ENCODE peak calls at places on chromosome 1, in seven cellular contexts. S is astrocyte, G is ovary, V is IMR-90, B is keratinocyte, Q is fibroblast of lung, E is heart right ventricle. I is an unnamed sample. For H3K4me1 and H3K36me3, the result is how much of the 10 kb centered on the place peaks cover.

GRCh38 chr1:24765308-24765988 is 20.2 kb downstream of the CLIC4 start:
- DNase-seq in S (peak), G (no peak), V (peak), E (no peak), B (no peak), Q (peak), I (no peak)

GRCh38 chr1:235557495-235557894 is 53.2 kb upstream of the B3GALNT2 start:
- DNase-seq in G (no peak), Q (no peak), E (no peak), S (no peak), V (no peak), B (no peak), I (peak)

GRCh38 chr1:14626869-14627607 is 28.6 kb downstream of the KAZN start:
- DNase-seq in V (peak), E (peak), Q (peak), S (no peak), G (no peak), B (no peak), I (peak)

GRCh38 chr1:81937791-81938450 is 137.2 kb downstream of the ADGRL2 start:
- DNase-seq in B (no peak), V (no peak), E (no peak), S (no peak), Q (no peak), G (no peak), I (no peak)

GRCh38 chr1:15178571-15179484 is 25.3 kb downstream of the TMEM51 start:
- DNase-seq in V (peak), Q (peak), B (no peak), E (no peak), S (peak), G (peak), I (no peak)

GRCh38 chr1:153921803-153922075 is 1.0 kb downstream of the GATAD2B start:
- DNase-seq in G (no peak), B (no peak), E (no peak), V (no peak), S (no peak), Q (no peak), I (peak)

GRCh38 chr1:2911391-2912178 is 109.7 kb upstream of the ACTRT2 start:
- DNase-seq in V (no peak), B (no peak), E (no peak), G (no peak), Q (no peak), S (no peak), I (no peak)

GRCh38 chr1:231949277-231950122 is 322.9 kb downstream of the DISC1 start:
- DNase-seq in S (no peak), G (peak), V (no peak), Q (no peak), B (no peak), E (no peak), I (peak)

GRCh38 chr1:153404768-153405167 is 11.6 kb upstream of the S100A7A start:
- DNase-seq in V (no peak), B (no peak), E (peak), Q (no peak), G (no peak), S (no peak), I (peak)

GRCh38 chr1:170153417-170153816 is 7.7 kb downstream of the NTMT2 start:
- DNase-seq in Q (no peak), G (no peak), V (no peak), E (no peak), S (no peak), B (no peak), I (no peak)
- H3K4me1 ChIP-seq in Q (under half), G (under half), V (under half), E (under half), S (under half), B (under half), I (under half)

GRCh38 chr1:28510350-28511223 is 4.7 kb downstream of the RCC1 start:
- DNase-seq in V (peak), B (no peak), E (no peak), G (no peak), S (peak), Q (peak), I (no peak)
- H3K36me3 ChIP-seq in V (half or more), B (under half), E (half or more), G (under half), S (under half), Q (under half), I (under half)

DNA sequence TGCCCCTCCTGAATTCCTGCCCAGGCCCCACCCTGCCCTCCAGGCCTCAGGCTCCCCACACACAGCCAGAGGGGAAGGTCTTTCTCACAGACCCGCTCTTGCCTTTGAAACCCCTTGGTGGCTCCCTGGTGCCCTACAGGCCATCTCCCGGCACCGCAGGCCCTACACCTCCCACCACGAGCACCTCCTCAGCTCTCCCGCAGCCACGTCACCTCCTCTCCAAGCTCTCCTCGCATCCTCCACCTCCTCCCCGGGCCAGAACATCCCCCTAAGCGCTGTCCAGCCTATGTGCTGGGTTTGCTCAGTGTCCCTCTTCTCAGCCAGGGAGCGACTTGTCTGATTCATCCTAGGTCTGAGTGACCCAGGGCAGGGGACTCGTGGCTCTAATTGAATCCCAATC is 66.4 kb downstream of the DMRTB1 start:
- DNase-seq in V (no peak), G (no peak), S (no peak), E (no peak), Q (no peak), B (no peak), I (no peak)
- TF ChIP-seq CTCF in V (no peak), G (no peak), S (no peak), E (no peak), Q (peak), B (no peak), I (no peak)

GRCh38 chr1:168210312-168210711 is 15.5 kb upstream of the SFT2D2 start:
- DNase-seq in S (no peak), G (no peak), V (no peak), B (no peak), Q (no peak), E (no peak), I (no peak)

GRCh38 chr1:168202941-168203654 is 22.7 kb upstream of the SFT2D2 start:
- DNase-seq in G (no peak), S (peak), E (no peak), B (no peak), Q (peak), V (peak), I (no peak)

DNA sequence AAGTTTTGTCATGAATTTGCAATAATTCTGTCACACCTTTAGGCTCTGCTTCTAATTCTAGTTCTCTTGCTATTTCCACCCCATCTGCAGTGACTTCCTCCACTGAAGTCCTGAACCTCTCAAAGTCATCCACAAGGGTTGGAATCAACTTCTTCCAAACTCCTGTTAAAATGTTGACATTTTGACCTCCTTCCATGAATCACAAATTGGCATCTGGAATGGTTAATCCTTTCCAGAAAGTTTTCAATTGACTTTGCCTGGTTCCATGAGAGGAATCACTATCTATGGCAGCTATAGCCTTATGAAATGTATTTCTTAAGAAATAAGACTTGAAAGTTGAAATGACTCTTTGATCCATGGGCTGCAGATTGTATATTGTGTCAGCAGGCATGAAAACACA is 19.7 kb upstream of the SFT2D2 start:
- DNase-seq in E (no peak), G (no peak), V (no peak), S (no peak), B (no peak), Q (no peak), I (no peak)
- H3K4me1 ChIP-seq in E (under half), G (under half), V (under half), S (under half), B (under half), Q (under half), I (under half)

DNA sequence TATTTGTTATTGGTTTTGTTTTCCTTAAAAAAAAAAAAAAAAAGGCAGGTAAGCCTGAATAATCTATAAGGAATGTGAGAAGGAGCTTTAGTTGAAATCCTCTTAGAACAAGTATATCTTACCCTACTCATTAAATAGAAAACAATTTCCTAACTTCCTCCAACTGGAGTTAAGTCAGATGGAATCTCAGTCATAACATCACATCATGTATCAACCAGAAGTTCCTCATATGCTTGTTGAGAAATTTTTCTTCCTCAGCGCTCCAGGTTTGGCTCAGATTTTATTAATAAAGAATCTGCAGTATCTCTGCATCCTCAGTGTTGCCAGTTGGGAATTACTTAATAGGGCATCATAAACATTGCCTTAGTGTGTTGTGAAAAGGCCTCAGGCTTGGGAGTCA is 37.6 kb downstream of the DUSP10 start:
- DNase-seq in Q (no peak), G (no peak), E (no peak), V (peak), B (no peak), S (no peak), I (no peak)
- H3K36me3 ChIP-seq in Q (under half), G (under half), E (under half), V (under half), B (under half), S (under half), I (under half)

GRCh38 chr1:33842348-33842747 is 21.5 kb upstream of the HMGB4 start:
- DNase-seq in S (no peak), E (no peak), V (no peak), G (no peak), B (no peak), Q (peak), I (no peak)
- TF ChIP-seq CTCF in S (no peak), E (no peak), V (no peak), G (no peak), B (no peak), Q (no peak), I (no peak)

DNA sequence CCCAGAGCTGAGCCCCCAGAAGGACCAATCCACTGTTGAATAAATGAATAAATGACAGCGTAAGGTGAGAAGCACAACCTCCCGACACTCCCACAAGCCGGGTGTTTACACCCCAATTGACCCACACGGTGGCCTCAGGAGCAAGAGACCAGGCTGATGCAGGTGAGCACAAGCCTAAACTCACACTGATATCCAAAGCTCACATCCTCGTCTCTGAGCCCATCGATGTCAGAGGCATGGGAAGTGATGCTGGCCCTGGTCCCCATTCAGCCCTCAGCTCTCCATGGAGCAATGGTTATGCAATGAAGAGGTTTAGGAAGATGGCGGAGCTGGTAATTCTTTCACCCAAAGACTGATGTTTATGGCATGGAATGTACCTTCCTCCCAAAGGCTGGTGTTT is 172.6 kb upstream of the EDN2 start:
- DNase-seq in S (no peak), B (no peak), V (no peak), Q (no peak), E (no peak), G (no peak), I (no peak)
- H3K4me1 ChIP-seq in S (under half), B (under half), V (under half), Q (under half), E (under half), G (under half), I (under half)

I was measured in mucosa of descending colon.